ENCODE peak calls at places on chromosome X, in six cellular contexts. One of them, this sample, is unnamed.

GRCh38 chrX:1134976-1135375 is 77.5 kb downstream of the CRLF2 start:
- DNase-seq in T-helper 1 cell: no peak
- DNase-seq in naive thymus-derived CD4-positive, alpha-beta T cell: no peak
- DNase-seq in fibroblast of mammary gland: no peak
- DNase-seq in AG20443: no peak
- DNase-seq in transverse colon: no peak
- DNase-seq in this sample: no peak

GRCh38 chrX:17597836-17598434 is 139.4 kb upstream of the SCML1 start:
- DNase-seq in T-helper 1 cell: no peak
- DNase-seq in naive thymus-derived CD4-positive, alpha-beta T cell: no peak
- DNase-seq in fibroblast of mammary gland: peak
- DNase-seq in AG20443: no peak
- DNase-seq in transverse colon: peak
- DNase-seq in this sample: no peak

GRCh38 chrX:25544641-25545040 is 528.9 kb upstream of the ARX start:
- DNase-seq in T-helper 1 cell: no peak
- DNase-seq in naive thymus-derived CD4-positive, alpha-beta T cell: no peak
- DNase-seq in fibroblast of mammary gland: peak
- DNase-seq in AG20443: no peak
- DNase-seq in transverse colon: no peak
- DNase-seq in this sample: no peak

GRCh38 chrX:12113321-12113720 is 25.0 kb upstream of the FRMPD4 start:
- DNase-seq in T-helper 1 cell: no peak
- DNase-seq in naive thymus-derived CD4-positive, alpha-beta T cell: no peak
- DNase-seq in fibroblast of mammary gland: no peak
- DNase-seq in AG20443: no peak
- DNase-seq in transverse colon: no peak
- DNase-seq in this sample: no peak

GRCh38 chrX:19237919-19238318 is 105.8 kb upstream of the PDHA1 start:
- DNase-seq in T-helper 1 cell: no peak
- DNase-seq in naive thymus-derived CD4-positive, alpha-beta T cell: no peak
- DNase-seq in fibroblast of mammary gland: peak
- DNase-seq in AG20443: no peak
- DNase-seq in transverse colon: no peak
- DNase-seq in this sample: no peak

GRCh38 chrX:40056420-40056819 is 41.3 kb downstream of the BCOR start:
- DNase-seq in T-helper 1 cell: no peak
- DNase-seq in naive thymus-derived CD4-positive, alpha-beta T cell: no peak
- DNase-seq in fibroblast of mammary gland: no peak
- DNase-seq in AG20443: no peak
- DNase-seq in transverse colon: no peak
- DNase-seq in this sample: no peak

GRCh38 chrX:112669834-112670233 is 9.9 kb downstream of the LHFPL1 start:
- DNase-seq in T-helper 1 cell: no peak
- DNase-seq in naive thymus-derived CD4-positive, alpha-beta T cell: no peak
- DNase-seq in fibroblast of mammary gland: no peak
- DNase-seq in AG20443: no peak
- DNase-seq in transverse colon: no peak
- DNase-seq in this sample: no peak

GRCh38 chrX:149527705-149528104 is 13.1 kb upstream of the EOLA1 start:
- DNase-seq in T-helper 1 cell: no peak
- DNase-seq in naive thymus-derived CD4-positive, alpha-beta T cell: peak
- DNase-seq in fibroblast of mammary gland: peak
- DNase-seq in AG20443: peak
- DNase-seq in transverse colon: no peak
- DNase-seq in this sample: no peak

GRCh38 chrX:39736219-39737211 is 361.2 kb downstream of the BCOR start:
- DNase-seq in T-helper 1 cell: no peak
- DNase-seq in naive thymus-derived CD4-positive, alpha-beta T cell: no peak
- DNase-seq in fibroblast of mammary gland: peak
- DNase-seq in AG20443: peak
- DNase-seq in transverse colon: peak
- DNase-seq in this sample: no peak

GRCh38 chrX:56802428-56802827 is 73.4 kb downstream of the NBDY start:
- DNase-seq in T-helper 1 cell: no peak
- DNase-seq in naive thymus-derived CD4-positive, alpha-beta T cell: no peak
- DNase-seq in fibroblast of mammary gland: no peak
- DNase-seq in AG20443: peak
- DNase-seq in transverse colon: peak
- DNase-seq in this sample: no peak

GRCh38 chrX:40105791-40106676 is 8.3 kb upstream of the BCOR start:
- DNase-seq in T-helper 1 cell: peak
- DNase-seq in naive thymus-derived CD4-positive, alpha-beta T cell: peak
- DNase-seq in fibroblast of mammary gland: no peak
- DNase-seq in AG20443: peak
- DNase-seq in transverse colon: peak
- DNase-seq in this sample: peak

GRCh38 chrX:16215660-16216059 is 48.4 kb downstream of the MAGEB17 start:
- DNase-seq in T-helper 1 cell: no peak
- DNase-seq in naive thymus-derived CD4-positive, alpha-beta T cell: no peak
- DNase-seq in fibroblast of mammary gland: no peak
- DNase-seq in AG20443: no peak
- DNase-seq in transverse colon: no peak
- DNase-seq in this sample: no peak

GRCh38 chrX:153772608-153773217 is 8.1 kb upstream of the SRPK3 start:
- DNase-seq in T-helper 1 cell: no peak
- DNase-seq in naive thymus-derived CD4-positive, alpha-beta T cell: no peak
- DNase-seq in fibroblast of mammary gland: no peak
- DNase-seq in AG20443: no peak
- DNase-seq in transverse colon: no peak
- DNase-seq in this sample: no peak

GRCh38 chrX:67568769-67569168 is 24.9 kb downstream of the AR start:
- DNase-seq in T-helper 1 cell: no peak
- DNase-seq in naive thymus-derived CD4-positive, alpha-beta T cell: no peak
- DNase-seq in fibroblast of mammary gland: peak
- DNase-seq in AG20443: no peak
- DNase-seq in transverse colon: no peak
- DNase-seq in this sample: no peak

GRCh38 chrX:145818522-145819075 is 970 bp downstream of the SLITRK2 start:
- DNase-seq in T-helper 1 cell: no peak
- DNase-seq in naive thymus-derived CD4-positive, alpha-beta T cell: no peak
- DNase-seq in fibroblast of mammary gland: no peak
- DNase-seq in AG20443: no peak
- DNase-seq in transverse colon: no peak
- DNase-seq in this sample: no peak

GRCh38 chrX:107978080-107978479 is 4.1 kb downstream of the TEX13B start:
- DNase-seq in T-helper 1 cell: no peak
- DNase-seq in naive thymus-derived CD4-positive, alpha-beta T cell: no peak
- DNase-seq in fibroblast of mammary gland: no peak
- DNase-seq in AG20443: no peak
- DNase-seq in transverse colon: no peak
- DNase-seq in this sample: no peak

GRCh38 chrX:30144971-30145731 is 70.2 kb upstream of the MAGEB2 start:
- DNase-seq in T-helper 1 cell: no peak
- DNase-seq in naive thymus-derived CD4-positive, alpha-beta T cell: no peak
- DNase-seq in fibroblast of mammary gland: no peak
- DNase-seq in AG20443: no peak
- DNase-seq in transverse colon: no peak
- DNase-seq in this sample: no peak

GRCh38 chrX:151397741-151398070 is 700 bp downstream of the VMA21 start:
- DNase-seq in T-helper 1 cell: no peak
- DNase-seq in naive thymus-derived CD4-positive, alpha-beta T cell: no peak
- DNase-seq in fibroblast of mammary gland: peak
- DNase-seq in AG20443: peak
- DNase-seq in transverse colon: no peak
- DNase-seq in this sample: no peak

GRCh38 chrX:16788477-16788876 is 2.2 kb downstream of the TXLNG start:
- DNase-seq in T-helper 1 cell: no peak
- DNase-seq in naive thymus-derived CD4-positive, alpha-beta T cell: no peak
- DNase-seq in fibroblast of mammary gland: peak
- DNase-seq in AG20443: no peak
- DNase-seq in transverse colon: no peak
- DNase-seq in this sample: no peak

GRCh38 chrX:131763674-131764073 is 219.8 kb downstream of the OR13H1 start:
- DNase-seq in T-helper 1 cell: no peak
- DNase-seq in naive thymus-derived CD4-positive, alpha-beta T cell: no peak
- DNase-seq in fibroblast of mammary gland: peak
- DNase-seq in AG20443: no peak
- DNase-seq in transverse colon: peak
- DNase-seq in this sample: no peak

GRCh38 chrX:27671234-27671633 is 81.1 kb downstream of the DCAF8L2 start:
- DNase-seq in T-helper 1 cell: no peak
- DNase-seq in naive thymus-derived CD4-positive, alpha-beta T cell: no peak
- DNase-seq in fibroblast of mammary gland: no peak
- DNase-seq in AG20443: no peak
- DNase-seq in transverse colon: no peak
- DNase-seq in this sample: no peak

GRCh38 chrX:136616987-136617685 is 30.8 kb upstream of the CD40LG start:
- DNase-seq in T-helper 1 cell: no peak
- DNase-seq in naive thymus-derived CD4-positive, alpha-beta T cell: peak
- DNase-seq in fibroblast of mammary gland: no peak
- DNase-seq in AG20443: no peak
- DNase-seq in transverse colon: no peak
- DNase-seq in this sample: peak

GRCh38 chrX:75061701-75062100 is 94.4 kb downstream of the ABCB7 start:
- DNase-seq in T-helper 1 cell: no peak
- DNase-seq in naive thymus-derived CD4-positive, alpha-beta T cell: no peak
- DNase-seq in fibroblast of mammary gland: peak
- DNase-seq in AG20443: no peak
- DNase-seq in transverse colon: no peak
- DNase-seq in this sample: no peak

GRCh38 chrX:38305971-38306370 is 21.3 kb downstream of the RPGR start:
- DNase-seq in T-helper 1 cell: no peak
- DNase-seq in naive thymus-derived CD4-positive, alpha-beta T cell: no peak
- DNase-seq in fibroblast of mammary gland: peak
- DNase-seq in AG20443: no peak
- DNase-seq in transverse colon: no peak
- DNase-seq in this sample: no peak

GRCh38 chrX:118350221-118350620 is 4.3 kb downstream of the WDR44 start:
- DNase-seq in T-helper 1 cell: no peak
- DNase-seq in naive thymus-derived CD4-positive, alpha-beta T cell: no peak
- DNase-seq in fibroblast of mammary gland: peak
- DNase-seq in AG20443: no peak
- DNase-seq in transverse colon: no peak
- DNase-seq in this sample: no peak

This sample was measured in stimulated activated naive CD8-positive, alpha-beta T cell treated with anti-CD3 and anti-CD28 coated beads, Interleukin-15, amount 100 ng/mL, for 72 hours.